ENCODE peak calls at places on chromosomes 11 and 22, in seven cellular contexts. R, A, U, Y, M, H and C are unnamed samples.

GRCh38 chr11:12692238-12693074 is 18.2 kb downstream of the TEAD1 start:
- DNase-seq in R (no peak), A (peak), U (no peak), Y (peak), M (no peak), H (no peak), C (peak)

GRCh38 chr11:69524991-69525411 is 43.5 kb downstream of the LINC01488 start:
- DNase-seq in R (peak), A (no peak), U (no peak), Y (no peak), M (no peak), H (no peak), C (no peak)

GRCh38 chr11:109037856-109038780 is 373.2 kb downstream of the DDX10 start:
- DNase-seq in R (no peak), A (no peak), U (no peak), Y (peak), M (no peak), H (no peak), C (no peak)

GRCh38 chr22:31085493-31085824 is 4.3 kb downstream of the SMTN start:
- DNase-seq in R (no peak), A (peak), U (no peak), Y (no peak), M (no peak), H (no peak), C (no peak)

GRCh38 chr11:36350137-36350513 is 54.0 kb downstream of the PRR5L start:
- DNase-seq in R (no peak), A (no peak), U (no peak), Y (no peak), M (no peak), H (no peak), C (no peak)

GRCh38 chr11:100932474-100933100 is 197.0 kb downstream of the PGR start:
- DNase-seq in R (no peak), A (peak), U (no peak), Y (peak), M (no peak), H (no peak), C (peak)

GRCh38 chr22:21754523-21755128 is 19.0 kb upstream of the YPEL1 start:
- DNase-seq in R (no peak), A (peak), U (no peak), Y (peak), M (no peak), H (no peak), C (no peak)

GRCh38 chr11:13012037-13012693 is 3.0 kb downstream of the RASSF10 start:
- DNase-seq in R (no peak), A (peak), U (peak), Y (no peak), M (no peak), H (no peak), C (no peak)

GRCh38 chr11:115222218-115222862 is 281.9 kb downstream of the CADM1 start:
- DNase-seq in R (no peak), A (peak), U (no peak), Y (peak), M (no peak), H (peak), C (peak)

GRCh38 chr11:118918128-118918685 is 7.5 kb downstream of the BCL9L start:
- DNase-seq in R (peak), A (peak), U (no peak), Y (peak), M (no peak), H (peak), C (peak)

GRCh38 chr11:66548774-66549630 is 2.3 kb downstream of the ACTN3 start:
- DNase-seq in R (no peak), A (peak), U (no peak), Y (no peak), M (no peak), H (no peak), C (no peak)

GRCh38 chr22:42304021-42304790 is 33.8 kb upstream of the TCF20 start:
- DNase-seq in R (no peak), A (no peak), U (no peak), Y (no peak), M (no peak), H (no peak), C (no peak)

GRCh38 chr11:35173620-35174278 is 34.8 kb downstream of the CD44 start:
- DNase-seq in R (no peak), A (no peak), U (no peak), Y (no peak), M (no peak), H (no peak), C (no peak)

GRCh38 chr11:61834278-61835004 is 6.3 kb downstream of the FADS2 start:
- DNase-seq in R (peak), A (peak), U (no peak), Y (peak), M (no peak), H (no peak), C (peak)

GRCh38 chr22:20582520-20583361 is 75.3 kb downstream of the MED15 start:
- DNase-seq in R (peak), A (no peak), U (no peak), Y (no peak), M (no peak), H (no peak), C (no peak)

GRCh38 chr11:117225553-117226170 is 6.2 kb downstream of the PCSK7 start:
- DNase-seq in R (no peak), A (no peak), U (no peak), Y (no peak), M (no peak), H (no peak), C (no peak)

GRCh38 chr22:40818747-40819662 is at the start of gene SLC25A17:
- DNase-seq in R (peak), A (peak), U (peak), Y (peak), M (peak), H (peak), C (peak)

DNA sequence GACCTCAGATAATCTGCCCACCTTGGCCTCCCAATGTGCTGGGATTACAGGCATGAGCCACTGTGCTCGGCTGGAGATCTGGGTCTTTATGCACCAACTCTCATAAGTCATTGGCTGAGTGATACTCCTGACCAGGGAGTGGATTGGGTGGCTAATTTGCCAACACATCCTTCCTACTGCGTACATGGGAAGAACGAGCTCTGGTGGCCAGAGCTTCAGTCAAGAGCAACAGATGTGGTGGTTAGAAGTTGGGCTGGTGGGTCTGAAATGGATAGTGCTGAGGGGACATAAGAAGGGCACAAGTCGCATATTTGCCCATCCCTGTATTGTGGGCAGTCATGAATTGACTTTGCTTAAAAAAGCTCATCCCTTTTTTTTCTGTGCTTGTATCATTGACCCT is 74.1 kb upstream of the AMPD3 start:
- DNase-seq in R (no peak), A (no peak), U (no peak), Y (no peak), M (no peak), H (no peak), C (no peak)
- H3K23ac ChIP-seq in R (no peak), A (no peak), U (no peak), Y (no peak), M (no peak), H (no peak), C (no peak)

DNA sequence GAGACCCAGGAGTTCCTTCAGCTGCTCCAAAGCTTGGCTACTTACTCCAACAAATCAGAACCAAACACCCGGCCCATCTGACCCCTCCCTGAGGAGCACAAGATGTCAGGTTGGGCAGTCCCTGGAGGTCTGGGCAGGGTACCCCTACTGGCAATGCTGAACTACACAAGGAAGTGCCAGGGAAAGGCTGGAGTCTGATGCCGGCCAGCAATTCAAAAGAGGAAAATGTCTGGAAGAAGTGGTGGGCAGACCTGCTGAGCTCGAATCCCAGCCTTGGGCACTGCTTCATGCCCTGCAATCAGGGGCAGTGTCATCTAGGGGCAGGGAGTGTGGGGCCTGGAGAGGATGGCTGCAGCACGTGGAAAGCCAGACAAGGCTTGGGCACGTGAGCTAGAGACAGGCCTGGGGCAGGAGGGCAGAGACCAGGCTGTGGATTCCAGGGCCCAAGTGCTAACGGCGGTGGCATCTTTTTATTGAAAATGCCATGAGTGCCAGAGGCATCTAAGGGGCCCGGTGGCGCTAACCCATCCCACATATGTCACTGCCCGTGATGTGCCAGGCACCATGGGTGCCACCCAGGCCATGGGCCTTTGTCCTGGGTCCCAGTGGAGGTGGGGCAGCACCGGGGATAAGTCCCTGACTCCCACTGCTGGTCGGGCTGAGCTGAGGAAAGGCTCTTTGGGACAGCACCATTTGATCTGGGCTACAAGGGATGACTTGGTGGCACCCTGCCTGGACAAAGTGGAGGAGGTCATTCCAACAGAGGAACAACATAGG is 97.9 kb upstream of the PITPNB start:
- DNase-seq in R (no peak), A (no peak), U (no peak), Y (no peak), M (no peak), H (no peak), C (no peak)
- H2AK5ac ChIP-seq in R (no peak), A (no peak), U (peak), Y (no peak), M (no peak), H (no peak), C (no peak)

GRCh38 chr11:73386026-73386425 is 9.8 kb downstream of the RELT start:
- DNase-seq in R (no peak), A (no peak), U (no peak), Y (no peak), M (no peak), H (no peak), C (no peak)
- H3K23ac ChIP-seq in R (no peak), A (no peak), U (peak), Y (no peak), M (no peak), H (no peak), C (no peak)

GRCh38 chr22:24591286-24591830 is 1.5 kb downstream of the LRRC75B start:
- DNase-seq in R (no peak), A (no peak), U (no peak), Y (no peak), M (no peak), H (no peak), C (no peak)

GRCh38 chr22:24592846-24593809 is at the start of gene LRRC75B:
- DNase-seq in R (peak), A (peak), U (peak), Y (peak), M (peak), H (peak), C (peak)

GRCh38 chr22:24593810-24594568 is 1.1 kb upstream of the LRRC75B start:
- DNase-seq in R (no peak), A (no peak), U (no peak), Y (no peak), M (no peak), H (no peak), C (no peak)

GRCh38 chr22:24590596-24591173 is 2.2 kb downstream of the LRRC75B start:
- DNase-seq in R (no peak), A (no peak), U (no peak), Y (no peak), M (no peak), H (no peak), C (no peak)

DNA sequence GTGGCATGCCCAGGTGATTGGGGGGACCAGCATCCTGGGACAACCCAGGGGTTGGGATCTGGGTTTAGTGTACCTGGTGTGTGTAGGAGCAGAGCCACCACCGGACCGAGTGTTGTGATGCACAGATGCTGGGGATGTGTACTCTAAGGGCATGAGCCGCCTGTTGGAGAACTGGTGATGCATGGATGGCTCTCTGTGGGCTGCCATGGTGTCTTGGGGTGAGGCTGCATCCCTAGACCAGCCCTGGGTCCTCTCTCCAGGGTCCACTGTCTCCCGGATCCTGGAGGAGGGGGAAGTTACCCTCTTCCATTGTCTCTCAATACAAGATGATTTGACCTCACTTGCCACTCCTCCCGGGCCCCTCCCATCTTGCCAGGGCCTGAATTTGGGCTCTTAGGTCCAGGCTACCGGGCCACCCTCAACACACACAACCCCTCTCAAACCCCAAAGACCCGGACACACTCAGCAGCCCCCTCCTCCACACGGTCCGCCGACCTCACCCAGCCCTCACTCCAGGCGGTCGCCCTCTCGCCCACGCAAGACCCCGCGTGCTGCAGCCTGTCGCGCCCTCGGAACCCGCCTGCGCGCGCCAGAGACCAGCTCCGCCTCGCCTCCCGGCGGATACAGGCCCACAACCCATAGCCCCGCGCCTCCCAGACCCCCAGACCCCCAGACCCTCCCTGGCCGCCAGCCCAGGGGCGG is 578 bp downstream of the LRRC75B start:
- DNase-seq in R (peak), A (peak), U (peak), Y (no peak), M (no peak), H (no peak), C (peak)
- H2AK5ac ChIP-seq in R (no peak), A (no peak), U (peak), Y (no peak), M (peak), H (peak), C (no peak)

DNA sequence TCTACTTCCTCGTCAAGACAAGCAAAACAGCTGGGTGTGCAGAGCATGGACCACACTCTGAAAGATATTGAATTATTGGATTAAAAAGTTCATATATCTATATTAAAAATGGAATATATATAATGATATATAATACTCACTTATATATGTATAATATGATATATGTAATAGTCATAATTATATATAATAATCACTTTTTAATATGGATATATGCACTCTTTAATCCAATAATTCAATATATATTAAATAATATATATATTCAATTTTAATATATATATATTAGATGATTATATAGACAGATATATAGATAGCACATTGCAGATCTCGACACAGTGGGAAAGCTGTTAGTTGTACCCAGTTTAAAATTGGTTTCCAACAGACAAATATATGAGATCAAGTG is 182.1 kb upstream of the CARD18 start:
- DNase-seq in R (no peak), A (no peak), U (no peak), Y (no peak), M (no peak), H (no peak), C (no peak)
- H3K23ac ChIP-seq in R (no peak), A (no peak), U (no peak), Y (no peak), M (no peak), H (no peak), C (no peak)

DNA sequence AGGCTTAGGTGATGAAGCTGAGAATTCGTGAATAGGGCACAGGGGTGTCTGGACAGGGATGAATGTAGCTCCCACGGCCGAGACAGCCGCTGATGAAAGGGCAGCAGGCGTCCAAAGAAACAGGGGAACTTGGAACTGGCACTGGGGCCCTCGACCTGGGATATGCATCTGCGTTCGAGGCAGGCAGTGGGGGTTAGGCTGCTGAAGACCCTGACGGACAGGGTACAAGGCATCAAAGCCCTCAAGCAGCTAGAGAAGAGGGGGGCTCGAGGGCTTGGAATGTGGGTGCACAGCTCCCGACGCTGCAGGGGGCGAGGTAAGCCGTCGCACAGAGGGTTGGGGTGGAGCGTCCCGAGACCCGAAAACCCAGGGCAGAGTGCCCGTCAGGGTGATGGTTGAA is 6.9 kb upstream of the SYT8 start:
- DNase-seq in R (no peak), A (no peak), U (no peak), Y (no peak), M (no peak), H (no peak), C (no peak)
- H2AK5ac ChIP-seq in R (no peak), A (no peak), U (peak), Y (peak), M (no peak), H (no peak), C (peak)

GRCh38 chr22:33493476-33494205 is 426.6 kb downstream of the LARGE1 start:
- DNase-seq in R (no peak), A (no peak), U (no peak), Y (no peak), M (no peak), H (no peak), C (no peak)
- H3K23ac ChIP-seq in R (no peak), A (no peak), U (no peak), Y (no peak), M (no peak), H (no peak), C (no peak)

DNA sequence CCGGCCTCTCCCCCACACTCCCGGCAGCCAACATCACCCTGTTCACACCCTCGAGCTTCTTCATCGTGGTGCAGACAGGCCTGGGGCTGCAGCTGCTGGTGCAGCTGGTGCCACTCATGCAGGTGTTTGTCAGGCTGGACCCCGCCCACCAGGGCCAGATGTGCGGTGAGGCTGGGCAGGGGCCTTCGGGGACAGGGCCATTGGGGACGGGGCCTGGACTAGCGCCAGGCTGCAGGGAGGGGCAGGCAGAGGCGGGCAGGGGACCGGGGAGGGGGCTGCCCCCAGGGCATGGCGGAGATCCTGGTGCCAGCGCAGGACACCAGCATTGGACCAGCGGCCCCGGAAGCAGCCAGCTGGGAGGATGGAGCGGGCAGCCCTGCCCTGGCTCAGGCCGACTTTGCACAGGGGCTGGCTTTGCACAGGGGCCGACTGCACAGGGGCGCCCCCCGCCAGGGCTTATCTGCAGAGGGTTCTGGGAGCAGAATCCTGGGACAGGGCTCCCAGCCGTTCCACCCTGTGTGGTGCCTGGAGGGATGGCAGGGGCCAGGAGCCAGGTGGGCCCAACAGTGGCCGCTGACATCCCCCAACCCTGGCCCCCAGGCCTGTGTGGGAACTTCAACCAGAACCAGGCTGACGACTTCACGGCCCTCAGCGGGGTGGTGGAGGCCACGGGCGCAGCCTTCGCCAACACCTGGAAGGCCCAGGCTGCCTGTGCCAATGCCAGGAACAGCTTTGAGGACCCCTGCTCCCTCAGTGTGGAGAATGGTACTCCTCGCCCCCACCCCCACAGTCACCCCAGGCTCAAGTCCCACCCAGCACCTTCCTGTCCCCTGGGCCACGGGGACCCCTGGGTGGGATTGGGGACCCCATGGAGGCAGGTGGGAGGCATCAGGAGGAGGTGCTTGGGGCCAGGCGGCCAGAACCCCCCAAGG is 8.8 kb downstream of the MUC5B start:
- DNase-seq in R (peak), A (no peak), U (no peak), Y (no peak), M (no peak), H (no peak), C (no peak)
- H2AK5ac ChIP-seq in R (no peak), A (no peak), U (peak), Y (no peak), M (no peak), H (no peak), C (no peak)

DNA sequence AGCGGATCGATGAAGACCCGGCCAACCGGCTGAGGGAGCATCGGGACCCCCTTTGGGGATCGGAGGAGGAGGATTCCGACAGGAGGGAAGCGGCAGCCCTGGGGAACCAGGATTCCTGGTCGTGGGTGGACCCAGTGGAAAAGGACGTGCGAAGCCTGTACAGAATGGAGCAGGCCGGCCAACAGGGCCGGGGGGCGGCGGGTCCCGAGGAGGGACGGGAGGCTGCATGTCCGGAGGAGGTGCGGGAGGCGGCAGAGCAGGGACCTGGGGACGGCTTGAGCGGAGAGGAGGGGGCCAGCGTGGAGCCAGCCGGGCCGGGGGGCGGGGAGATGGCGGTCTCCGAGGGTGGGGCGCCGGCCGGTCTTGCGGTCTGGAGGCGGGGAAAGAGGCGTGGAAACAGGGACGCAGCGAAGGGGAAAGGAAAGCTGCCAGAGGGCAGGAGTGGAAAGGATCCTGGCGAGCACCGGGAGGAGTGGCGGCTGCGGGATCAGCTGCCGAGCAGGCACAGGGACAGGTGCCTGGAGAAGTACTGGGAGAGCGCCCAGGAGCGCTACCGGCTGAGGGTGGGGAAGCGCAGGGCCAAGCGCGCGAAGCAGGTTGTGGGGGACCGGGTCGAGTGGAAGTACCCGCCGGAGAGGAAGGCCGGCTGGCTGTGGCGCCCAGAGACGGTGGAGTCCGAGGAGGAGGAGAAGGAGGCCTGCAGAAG is at the start of gene ANO5:
- DNase-seq in R (peak), A (peak), U (peak), Y (no peak), M (peak), H (no peak), C (no peak)
- H3K23ac ChIP-seq in R (no peak), A (peak), U (peak), Y (no peak), M (no peak), H (no peak), C (peak)